ENCODE peak calls at places on chromosomes 2 and 18, in five cellular contexts. P, X, H, M and S are unnamed samples.

GRCh38 chr2:182301093-182301492 is 125.7 kb downstream of the PDE1A start:
- DNase-seq in P (no peak), X (no peak), H (no peak), M (no peak), S (no peak)

GRCh38 chr2:12278217-12278755 is 438.4 kb upstream of the TRIB2 start:
- DNase-seq in P (no peak), X (no peak), H (no peak), M (peak; percentile 46), S (no peak)

GRCh38 chr18:25873833-25874232 is 216.6 kb downstream of the SS18 start:
- DNase-seq in P (no peak), X (no peak), H (no peak), M (no peak), S (no peak)

GRCh38 chr2:39898934-39899333 is 119.9 kb upstream of the THUMPD2 start:
- DNase-seq in P (no peak), X (no peak), H (no peak), M (no peak), S (no peak)

GRCh38 chr2:64277101-64277849 is 133.1 kb upstream of the PELI1 start:
- DNase-seq in P (no peak), X (no peak), H (peak; percentile 68), M (no peak), S (peak; percentile 50)

GRCh38 chr2:41896186-41896846 is 151.5 kb upstream of the PKDCC start:
- DNase-seq in P (no peak), X (no peak), H (no peak), M (no peak), S (no peak)

GRCh38 chr2:135701442-135701841 is 40.2 kb upstream of the UBXN4 start:
- DNase-seq in P (no peak), X (peak; percentile 26), H (no peak), M (no peak), S (no peak)

GRCh38 chr2:240138275-240138984 is 2.0 kb downstream of the OTOS start:
- DNase-seq in P (peak; percentile 10), X (no peak), H (no peak), M (no peak), S (no peak)

GRCh38 chr18:76457475-76457874 is 37.6 kb downstream of the ZNF516 start:
- DNase-seq in P (no peak), X (no peak), H (no peak), M (no peak), S (no peak)

GRCh38 chr2:197708331-197708730 is 3.2 kb downstream of the MARS2 start:
- DNase-seq in P (no peak), X (no peak), H (no peak), M (no peak), S (no peak)

GRCh38 chr2:105239924-105240323 is 1.6 kb upstream of the GPR45 start:
- DNase-seq in P (no peak), X (peak; percentile 78), H (no peak), M (no peak), S (no peak)

GRCh38 chr2:120786559-120786960 is 50.9 kb downstream of the GLI2 start:
- DNase-seq in P (no peak), X (no peak), H (no peak), M (no peak), S (no peak)

GRCh38 chr18:58247363-58247834 is 203.4 kb downstream of the NEDD4L start:
- DNase-seq in P (no peak), X (no peak), H (peak; percentile 20), M (no peak), S (peak; percentile 72)